ENCODE peak calls at places on chromosomes 5 and 9, in nine cellular contexts. Q is fibroblast of lung; C is heart left ventricle; D is MM.1S; B is breast epithelium; W is CD4-positive, alpha-beta memory T cell; V is HCT116; O is PC-3; P is heart right ventricle. Y is an unnamed sample.

GRCh38 chr9:133142657-133143592 is 20.8 kb downstream of the GBGT1 start:
- DNase-seq in D (no peak), O (no peak), Q (no peak), B (no peak), P (no peak), C (no peak), V (no peak), W (peak), Y (no peak)

GRCh38 chr9:20726144-20726543 is 42.1 kb downstream of the FOCAD start:
- DNase-seq in B (no peak), V (no peak), O (no peak), P (no peak), W (no peak), C (no peak), D (no peak), Q (no peak), Y (no peak)

GRCh38 chr5:172004824-172005237 is 1.6 kb downstream of the FBXW11 start:
- DNase-seq in V (no peak), D (peak), P (no peak), O (no peak), C (no peak), B (no peak), Q (peak), W (peak), Y (no peak)

GRCh38 chr5:133200256-133200655 is 148.4 kb downstream of the HSPA4 start:
- DNase-seq in W (no peak), V (no peak), B (no peak), P (no peak), C (no peak), Q (no peak), D (no peak), O (no peak), Y (no peak)

GRCh38 chr5:56346044-56346710 is 113.0 kb upstream of the ANKRD55 start:
- DNase-seq in Q (no peak), C (no peak), D (no peak), P (no peak), W (no peak), V (no peak), O (no peak), B (no peak), Y (no peak)

GRCh38 chr5:12242960-12243888 is 339.0 kb upstream of the CTNND2 start:
- DNase-seq in V (no peak), O (peak), B (no peak), D (no peak), P (no peak), Q (peak), W (no peak), C (no peak), Y (no peak)

GRCh38 chr5:109452661-109453060 is 42.9 kb upstream of the PJA2 start:
- DNase-seq in C (no peak), D (no peak), Q (peak), W (no peak), B (no peak), O (no peak), P (no peak), V (no peak), Y (no peak)

GRCh38 chr9:122132539-122132938 is 27.0 kb downstream of the NDUFA8 start:
- DNase-seq in O (no peak), V (no peak), C (no peak), D (no peak), P (no peak), B (no peak), Q (no peak), W (no peak), Y (no peak)

GRCh38 chr5:176695073-176695472 is 47.8 kb downstream of the TSPAN17 start:
- DNase-seq in O (no peak), W (no peak), D (no peak), C (peak), Q (no peak), V (no peak), P (no peak), B (no peak), Y (no peak)

GRCh38 chr5:106415541-106415940 is 1255.2 kb downstream of the EFNA5 start:
- DNase-seq in C (no peak), Q (peak), B (no peak), W (no peak), D (no peak), V (no peak), P (no peak), O (peak), Y (no peak)

GRCh38 chr5:170451764-170452365 is 52.0 kb upstream of the KCNIP1 start:
- DNase-seq in V (no peak), B (no peak), Q (peak), O (peak), P (no peak), D (no peak), C (no peak), W (no peak), Y (no peak)

GRCh38 chr5:57549546-57549945 is 66.9 kb upstream of the ACTBL2 start:
- DNase-seq in C (no peak), W (no peak), Q (no peak), D (no peak), B (no peak), P (no peak), O (no peak), V (no peak), Y (no peak)

GRCh38 chr9:135256568-135257354 is 169.3 kb downstream of the OLFM1 start:
- DNase-seq in Q (no peak), B (no peak), D (no peak), O (no peak), V (no peak), W (no peak), C (no peak), P (no peak), Y (no peak)

GRCh38 chr5:669842-670395 is 23.2 kb downstream of the TPPP start:
- DNase-seq in D (no peak), B (no peak), O (no peak), V (no peak), C (peak), Q (no peak), P (no peak), W (no peak), Y (no peak)

GRCh38 chr9:131046581-131047202 is 37.7 kb downstream of the LAMC3 start:
- DNase-seq in W (peak), C (peak), B (peak), P (peak), Q (peak), D (peak), V (peak), O (peak), Y (no peak)

GRCh38 chr9:127873886-127874285 is 3.6 kb downstream of the AK1 start:
- DNase-seq in P (peak), V (no peak), B (peak), D (no peak), Q (peak), W (no peak), O (no peak), C (peak), Y (no peak)

GRCh38 chr9:98766548-98766947 is 29.8 kb downstream of the ANKS6 start:
- DNase-seq in O (no peak), P (no peak), Q (no peak), W (no peak), D (no peak), C (no peak), V (no peak), B (no peak), Y (no peak)

GRCh38 chr5:12683249-12683648 is 779.0 kb upstream of the CTNND2 start:
- DNase-seq in C (no peak), P (no peak), B (no peak), W (no peak), O (no peak), D (no peak), V (no peak), Q (no peak), Y (no peak)

GRCh38 chr5:170971-171800 is 20.1 kb upstream of the LRRC14B start:
- DNase-seq in C (no peak), Q (no peak), O (no peak), V (no peak), B (no peak), W (no peak), P (no peak), D (no peak), Y (no peak)

GRCh38 chr9:7325980-7326379 is 473.6 kb downstream of the DMAC1 start:
- DNase-seq in D (no peak), Q (peak), P (no peak), B (no peak), V (no peak), W (no peak), C (no peak), O (no peak), Y (no peak)

GRCh38 chr5:172733179-172733973 is 37.6 kb downstream of the DUSP1 start:
- DNase-seq in V (no peak), P (peak), W (no peak), B (peak), C (peak), O (no peak), Q (peak), D (no peak), Y (no peak)

GRCh38 chr9:127693143-127693542 is 13.6 kb upstream of the CFAP157 start:
- DNase-seq in P (no peak), B (no peak), D (no peak), C (no peak), Q (no peak), O (no peak), V (no peak), W (no peak), Y (no peak)

GRCh38 chr9:26754494-26755188 is 138.0 kb downstream of the CAAP1 start:
- DNase-seq in C (no peak), D (no peak), Q (no peak), V (no peak), P (no peak), W (no peak), B (no peak), O (no peak), Y (no peak)

GRCh38 chr9:129887210-129888084 is 52.2 kb downstream of the USP20 start:
- DNase-seq in C (peak), D (peak), Q (peak), P (peak), V (no peak), B (no peak), W (peak), O (no peak), Y (no peak)

GRCh38 chr5:72917371-72917776 is 38.5 kb upstream of the FCHO2 start:
- DNase-seq in Q (no peak), D (no peak), O (no peak), P (no peak), B (no peak), V (no peak), W (no peak), C (no peak), Y (no peak)

GRCh38 chr5:56050566-56051292 is 56.0 kb upstream of the IL6ST start:
- DNase-seq in P (no peak), W (peak), V (no peak), C (no peak), D (peak), B (no peak), Q (no peak), O (no peak), Y (peak)

GRCh38 chr9:98980291-98980690 is 36.6 kb downstream of the COL15A1 start:
- DNase-seq in B (no peak), D (no peak), P (no peak), W (no peak), V (no peak), O (no peak), C (no peak), Q (no peak), Y (no peak)

GRCh38 chr5:41270423-41271251 is 57.3 kb upstream of the C6 start:
- DNase-seq in B (no peak), D (peak), Q (peak), C (no peak), V (peak), P (peak), W (no peak), O (peak), Y (peak)

GRCh38 chr9:34463098-34463900 is 4.7 kb downstream of the DNAI1 start:
- DNase-seq in W (no peak), Q (peak), P (no peak), C (no peak), B (no peak), V (peak), D (no peak), O (peak), Y (no peak)

GRCh38 chr5:107671742-107672211 is 1.0 kb upstream of the EFNA5 start:
- DNase-seq in B (peak), D (peak), Q (peak), P (no peak), V (peak), W (no peak), C (no peak), O (peak), Y (peak)

GRCh38 chr9:97220894-97221477 is 86.5 kb upstream of the CCDC180 start:
- DNase-seq in C (no peak), Q (no peak), B (no peak), W (no peak), D (no peak), O (no peak), P (no peak), V (no peak), Y (no peak)

GRCh38 chr5:167652690-167653089 is 638.8 kb upstream of the WWC1 start:
- DNase-seq in O (peak), Q (peak), V (no peak), B (no peak), P (no peak), C (no peak), D (no peak), W (no peak), Y (no peak)

GRCh38 chr5:131064669-131065371 is 100.2 kb downstream of the HINT1 start:
- DNase-seq in C (no peak), W (no peak), B (no peak), P (no peak), D (peak), O (no peak), V (no peak), Q (no peak), Y (no peak)

GRCh38 chr5:173123416-173123815 is 20.9 kb upstream of the BNIP1 start:
- DNase-seq in D (no peak), O (no peak), V (no peak), W (no peak), C (no peak), Q (peak), B (no peak), P (no peak), Y (no peak)

GRCh38 chr5:15550502-15551115 is 50.6 kb downstream of the FBXL7 start:
- DNase-seq in B (no peak), O (no peak), V (no peak), W (no peak), P (no peak), D (no peak), C (no peak), Q (peak), Y (no peak)

GRCh38 chr5:128084228-128085167 is 932 bp downstream of the SLC12A2 start:
- DNase-seq in B (peak), W (peak), V (no peak), C (peak), Q (peak), P (peak), D (peak), O (peak), Y (no peak)

GRCh38 chr5:14724633-14725032 is 60.1 kb downstream of the OTULIN start:
- DNase-seq in W (no peak), D (no peak), O (no peak), P (no peak), B (no peak), Q (no peak), V (no peak), C (peak), Y (no peak)

GRCh38 chr9:91035825-91036208 is 234.2 kb downstream of the SYK start:
- DNase-seq in D (no peak), W (no peak), V (no peak), Q (no peak), P (no peak), B (no peak), C (no peak), O (no peak), Y (no peak)

GRCh38 chr5:6856658-6857057 is 143.4 kb downstream of the TENT4A start:
- DNase-seq in V (no peak), W (no peak), C (no peak), O (no peak), P (no peak), Q (no peak), D (no peak), B (no peak), Y (no peak)

GRCh38 chr9:135848341-135849047 is 58.9 kb downstream of the CAMSAP1 start:
- DNase-seq in P (no peak), Q (no peak), O (no peak), B (no peak), D (no peak), C (no peak), W (no peak), V (no peak), Y (no peak)

GRCh38 chr5:54745599-54745998 is 228.0 kb downstream of the SNX18 start:
- DNase-seq in P (no peak), W (no peak), V (no peak), O (no peak), C (no peak), B (no peak), D (no peak), Q (no peak), Y (no peak)
- H3K27ac ChIP-seq in P (no peak), W (no peak), V (no peak), O (no peak), C (no peak), B (no peak), D (peak), Q (peak), Y (peak)

GRCh38 chr5:149826574-149826973 is 96.5 kb downstream of the PPARGC1B start:
- DNase-seq in B (no peak), V (no peak), C (peak), O (no peak), D (no peak), P (peak), Q (peak), W (no peak), Y (no peak)
- H3K27ac ChIP-seq in B (no peak), V (no peak), C (peak), O (no peak), D (no peak), P (peak), Q (no peak), W (no peak), Y (no peak)

GRCh38 chr5:149796836-149797235 is 66.7 kb downstream of the PPARGC1B start:
- DNase-seq in D (no peak), B (no peak), C (no peak), Q (no peak), P (no peak), O (no peak), V (no peak), W (no peak), Y (no peak)
- H3K27ac ChIP-seq in D (no peak), B (no peak), C (peak), Q (no peak), P (peak), O (no peak), V (no peak), W (no peak), Y (no peak)

GRCh38 chr5:95917207-95917606 is 44.4 kb downstream of the ELL2 start:
- DNase-seq in P (no peak), D (no peak), Q (no peak), W (no peak), O (no peak), V (no peak), C (no peak), B (no peak), Y (no peak)
- H3K27ac ChIP-seq in P (no peak), D (no peak), Q (no peak), W (no peak), O (no peak), V (no peak), C (no peak), B (no peak), Y (no peak)

DNA sequence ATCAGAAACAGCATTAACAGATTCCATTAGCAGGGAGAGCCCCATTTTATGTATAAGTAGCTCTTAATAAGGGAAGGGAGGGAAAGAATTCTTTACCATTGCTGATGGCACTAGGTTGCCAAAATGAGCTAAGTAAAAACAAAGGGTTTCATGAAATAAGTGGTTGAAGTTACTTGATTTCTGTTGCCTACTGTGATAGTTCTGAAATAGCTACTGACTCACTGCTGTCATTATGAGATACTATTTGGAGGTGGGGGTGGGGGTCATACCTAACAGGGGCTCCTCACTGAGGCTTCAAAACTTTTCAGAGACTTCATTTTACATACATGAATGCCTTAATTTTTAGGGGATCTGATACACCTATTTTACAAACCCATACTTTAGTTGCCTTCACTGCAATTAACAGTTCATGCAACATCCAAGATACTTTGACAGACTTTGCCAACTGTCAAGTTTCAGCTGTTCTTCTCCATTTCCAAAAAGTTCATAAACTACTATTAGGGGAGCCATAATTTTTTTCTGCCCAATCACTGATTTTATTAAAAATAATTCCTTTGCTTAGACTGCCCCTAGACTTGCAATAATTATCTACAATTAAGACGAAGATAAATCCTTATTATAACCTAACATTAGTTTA is 4.6 kb downstream of the HOMER1 start:
- DNase-seq in B (no peak), D (no peak), C (no peak), W (no peak), Q (no peak), P (no peak), V (no peak), O (no peak), Y (no peak)
- H3K27ac ChIP-seq in B (no peak), D (no peak), C (peak), W (no peak), Q (no peak), P (peak), V (no peak), O (no peak), Y (no peak)

GRCh38 chr9:73531658-73532057 is 380.0 kb downstream of the ANXA1 start:
- DNase-seq in D (peak), O (no peak), V (no peak), P (no peak), W (no peak), B (no peak), Q (no peak), C (no peak), Y (no peak)

GRCh38 chr9:73528922-73529321 is 377.3 kb downstream of the ANXA1 start:
- DNase-seq in P (no peak), C (no peak), Q (no peak), W (no peak), D (no peak), B (no peak), V (no peak), O (no peak), Y (no peak)

GRCh38 chr9:73529666-73530065 is 378.0 kb downstream of the ANXA1 start:
- DNase-seq in C (no peak), V (no peak), D (no peak), O (no peak), W (no peak), Q (peak), P (no peak), B (no peak), Y (no peak)

GRCh38 chr9:73536403-73536802 is 384.7 kb downstream of the ANXA1 start:
- DNase-seq in W (no peak), Q (no peak), C (no peak), P (no peak), D (no peak), V (no peak), B (no peak), O (no peak), Y (no peak)

DNA sequence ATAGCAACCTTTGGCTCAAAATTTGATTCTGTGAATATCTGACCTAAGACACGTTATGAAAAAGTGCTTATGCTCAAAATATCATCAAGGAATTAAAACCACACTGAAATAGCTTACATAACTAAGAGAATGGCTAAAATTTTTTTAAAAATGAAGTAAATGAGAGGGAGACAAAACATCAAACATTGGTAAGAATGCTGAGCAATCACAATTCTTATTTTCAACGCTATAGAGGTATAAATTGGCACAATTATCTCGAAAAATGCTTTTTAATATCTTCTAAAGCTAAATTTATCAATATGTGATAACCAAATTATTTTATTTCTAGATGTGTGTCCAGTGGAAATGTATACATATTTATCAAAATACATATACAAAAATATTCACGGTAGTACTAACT is 381.3 kb downstream of the ANXA1 start:
- DNase-seq in D (no peak), P (no peak), V (no peak), O (no peak), W (no peak), Q (no peak), B (no peak), C (no peak), Y (no peak)
- H3K27ac ChIP-seq in D (no peak), P (no peak), V (no peak), O (no peak), W (no peak), Q (no peak), B (no peak), C (no peak), Y (no peak)

DNA sequence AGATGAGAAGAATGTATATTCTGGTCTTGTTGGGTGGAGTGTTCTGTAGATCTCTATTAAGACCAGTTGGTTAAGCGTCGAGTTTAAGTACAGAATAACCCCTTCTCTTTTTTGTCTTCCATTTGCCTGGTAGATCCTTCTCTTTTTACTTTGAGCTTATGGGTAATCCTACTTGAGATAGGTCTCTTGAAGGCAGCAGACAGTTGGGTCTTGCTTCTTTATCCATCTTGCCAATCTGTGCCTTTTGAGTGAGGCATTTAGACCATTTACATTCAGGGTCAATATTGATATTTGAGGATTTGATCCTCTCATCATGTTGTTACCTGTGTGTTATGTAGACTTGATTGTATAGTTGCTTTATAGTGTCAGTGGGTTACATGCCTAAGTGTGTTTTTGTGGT is 152.7 kb downstream of the CWC27 start:
- DNase-seq in V (no peak), B (no peak), O (no peak), Q (no peak), P (no peak), D (no peak), C (no peak), W (no peak), Y (no peak)
- H3K27ac ChIP-seq in V (no peak), B (no peak), O (no peak), Q (no peak), P (no peak), D (no peak), C (no peak), W (no peak), Y (no peak)